ENCODE peak calls at places on chromosomes 5 and 9, in seven cellular contexts. One of them, this sample, is unnamed. For H3K9me3 and H3K4me1, the result is how much of the 10 kb centered on the place peaks cover.

GRCh38 chr5:132776077-132776931 is 735 bp downstream of the SEPTIN8 start:
- DNase-seq in CD8-positive, alpha-beta T cell: no peak
- DNase-seq in ovary: peak
- DNase-seq in neural progenitor cell: peak
- DNase-seq in sigmoid colon: peak
- DNase-seq in right cardiac atrium: peak
- DNase-seq in heart right ventricle: peak
- DNase-seq in this sample: peak

GRCh38 chr5:107875834-107876233 is 205.1 kb upstream of the EFNA5 start:
- DNase-seq in right cardiac atrium: no peak
- DNase-seq in heart right ventricle: no peak
- DNase-seq in ovary: no peak
- DNase-seq in sigmoid colon: peak
- DNase-seq in CD8-positive, alpha-beta T cell: no peak
- DNase-seq in neural progenitor cell: no peak
- DNase-seq in this sample: no peak

GRCh38 chr5:124040799-124041198 is 528.8 kb downstream of the CSNK1G3 start:
- DNase-seq in CD8-positive, alpha-beta T cell: no peak
- DNase-seq in sigmoid colon: no peak
- DNase-seq in heart right ventricle: peak
- DNase-seq in right cardiac atrium: no peak
- DNase-seq in neural progenitor cell: no peak
- DNase-seq in ovary: no peak
- DNase-seq in this sample: no peak

GRCh38 chr5:162603399-162603798 is 535.8 kb downstream of the GABRG2 start:
- DNase-seq in CD8-positive, alpha-beta T cell: no peak
- DNase-seq in right cardiac atrium: no peak
- DNase-seq in ovary: no peak
- DNase-seq in neural progenitor cell: peak
- DNase-seq in heart right ventricle: no peak
- DNase-seq in sigmoid colon: no peak
- DNase-seq in this sample: no peak

GRCh38 chr5:39072915-39073758 is 1.1 kb downstream of the RICTOR start:
- DNase-seq in sigmoid colon: no peak
- DNase-seq in right cardiac atrium: peak
- DNase-seq in ovary: no peak
- DNase-seq in CD8-positive, alpha-beta T cell: peak
- DNase-seq in heart right ventricle: peak
- DNase-seq in neural progenitor cell: peak
- DNase-seq in this sample: peak

GRCh38 chr5:10633271-10634049 is 69.6 kb downstream of the ANKRD33B start:
- DNase-seq in ovary: no peak
- DNase-seq in CD8-positive, alpha-beta T cell: peak
- DNase-seq in sigmoid colon: no peak
- DNase-seq in neural progenitor cell: no peak
- DNase-seq in heart right ventricle: no peak
- DNase-seq in right cardiac atrium: no peak
- DNase-seq in this sample: no peak

GRCh38 chr5:141783599-141784296 is 94.5 kb downstream of the PCDH1 start:
- DNase-seq in neural progenitor cell: peak
- DNase-seq in sigmoid colon: no peak
- DNase-seq in right cardiac atrium: no peak
- DNase-seq in heart right ventricle: no peak
- DNase-seq in ovary: no peak
- DNase-seq in CD8-positive, alpha-beta T cell: peak
- DNase-seq in this sample: no peak

GRCh38 chr9:95762322-95762721 is 113.2 kb upstream of the ERCC6L2 start:
- DNase-seq in right cardiac atrium: no peak
- DNase-seq in heart right ventricle: no peak
- DNase-seq in ovary: no peak
- DNase-seq in CD8-positive, alpha-beta T cell: no peak
- DNase-seq in neural progenitor cell: no peak
- DNase-seq in sigmoid colon: no peak
- DNase-seq in this sample: no peak

GRCh38 chr5:45521067-45521466 is 175.1 kb downstream of the HCN1 start:
- DNase-seq in right cardiac atrium: no peak
- DNase-seq in sigmoid colon: no peak
- DNase-seq in CD8-positive, alpha-beta T cell: no peak
- DNase-seq in ovary: no peak
- DNase-seq in heart right ventricle: peak
- DNase-seq in neural progenitor cell: peak
- DNase-seq in this sample: no peak

GRCh38 chr9:92978345-92978875 is 31.1 kb downstream of the FGD3 start:
- DNase-seq in sigmoid colon: no peak
- DNase-seq in heart right ventricle: no peak
- DNase-seq in right cardiac atrium: no peak
- DNase-seq in neural progenitor cell: no peak
- DNase-seq in ovary: no peak
- DNase-seq in CD8-positive, alpha-beta T cell: no peak
- DNase-seq in this sample: no peak
- H3K9me3 ChIP-seq in sigmoid colon: under half
- H3K9me3 ChIP-seq in heart right ventricle: under half
- H3K9me3 ChIP-seq in right cardiac atrium: under half
- H3K9me3 ChIP-seq in neural progenitor cell: under half
- H3K9me3 ChIP-seq in ovary: under half
- H3K9me3 ChIP-seq in CD8-positive, alpha-beta T cell: under half
- H3K9me3 ChIP-seq in this sample: under half

GRCh38 chr5:109307996-109308395 is 101.8 kb downstream of the PJA2 start:
- DNase-seq in heart right ventricle: no peak
- DNase-seq in right cardiac atrium: no peak
- DNase-seq in CD8-positive, alpha-beta T cell: no peak
- DNase-seq in sigmoid colon: no peak
- DNase-seq in ovary: no peak
- DNase-seq in neural progenitor cell: no peak
- DNase-seq in this sample: no peak
- H3K4me1 ChIP-seq in heart right ventricle: under half
- H3K4me1 ChIP-seq in right cardiac atrium: under half
- H3K4me1 ChIP-seq in CD8-positive, alpha-beta T cell: under half
- H3K4me1 ChIP-seq in sigmoid colon: under half
- H3K4me1 ChIP-seq in ovary: under half
- H3K4me1 ChIP-seq in neural progenitor cell: under half
- H3K4me1 ChIP-seq in this sample: under half

DNA sequence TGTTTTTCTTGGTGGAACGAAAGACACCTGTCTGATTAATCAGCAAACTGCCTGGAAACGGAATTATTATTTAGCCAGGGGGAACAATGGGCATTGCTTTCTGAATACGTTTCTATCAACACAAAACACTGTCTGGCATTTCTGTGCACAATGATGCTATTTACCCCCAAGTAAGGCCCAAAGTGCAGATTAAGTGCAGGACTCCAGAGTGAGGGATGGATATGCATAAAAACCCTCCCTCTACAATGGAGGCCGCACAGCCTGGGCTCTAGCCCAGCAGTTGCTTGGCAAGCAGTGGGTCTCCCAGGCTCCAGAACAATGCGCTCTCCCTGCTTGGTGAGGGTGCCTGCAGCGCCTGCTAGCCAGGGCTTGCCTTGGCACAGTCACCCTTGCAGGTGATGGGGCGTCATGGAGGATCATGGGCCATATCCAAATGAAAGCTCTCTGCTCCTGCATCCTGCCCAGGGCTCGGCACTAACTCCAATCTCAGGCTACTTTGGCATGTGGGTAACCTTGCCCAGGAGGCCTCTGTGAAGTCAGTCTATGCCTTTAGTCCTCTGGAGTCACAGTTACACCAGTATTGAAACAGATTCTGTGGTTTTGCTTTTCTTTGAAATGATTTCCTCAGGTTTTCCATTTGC is 11.5 kb upstream of the SPATA24 start:
- DNase-seq in CD8-positive, alpha-beta T cell: no peak
- DNase-seq in neural progenitor cell: no peak
- DNase-seq in ovary: no peak
- DNase-seq in right cardiac atrium: peak
- DNase-seq in sigmoid colon: peak
- DNase-seq in heart right ventricle: peak
- DNase-seq in this sample: no peak
- H3K4me3 ChIP-seq in CD8-positive, alpha-beta T cell: no peak
- H3K4me3 ChIP-seq in neural progenitor cell: no peak
- H3K4me3 ChIP-seq in ovary: no peak
- H3K4me3 ChIP-seq in right cardiac atrium: no peak
- H3K4me3 ChIP-seq in sigmoid colon: no peak
- H3K4me3 ChIP-seq in heart right ventricle: no peak
- H3K4me3 ChIP-seq in this sample: no peak

DNA sequence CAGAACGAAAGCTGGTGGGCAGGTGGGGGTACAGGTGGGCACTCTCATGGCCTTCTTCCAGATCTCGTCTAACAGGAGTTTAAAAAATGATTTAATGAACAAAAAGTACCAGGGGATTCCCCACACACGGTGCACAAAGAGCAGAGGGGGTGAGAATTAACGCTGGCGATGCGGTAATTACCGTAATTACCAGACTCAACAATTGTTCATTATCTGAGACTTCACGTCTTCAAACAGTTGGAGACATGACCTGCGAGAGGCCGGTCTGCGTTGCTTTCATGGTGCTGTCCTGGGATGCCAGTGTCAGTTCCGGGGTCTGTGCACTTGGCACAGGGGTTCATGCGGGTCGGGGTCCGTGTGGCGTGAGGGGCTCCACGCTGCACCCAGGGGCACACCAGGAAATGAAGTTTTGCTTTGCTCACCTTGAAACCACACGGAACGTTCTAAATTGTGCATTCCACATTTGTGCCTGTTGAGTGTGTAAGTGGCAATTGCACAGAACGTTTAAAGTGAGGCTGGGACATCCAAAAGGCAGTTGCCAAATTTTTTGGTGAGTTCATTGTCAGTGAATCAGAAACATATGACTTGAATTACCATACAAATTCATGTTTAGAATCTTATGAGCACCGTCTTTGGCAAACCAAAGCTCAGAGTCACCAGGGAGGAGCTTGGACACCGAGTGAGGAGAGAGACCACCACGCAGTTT is 256.4 kb upstream of the IRX1 start:
- DNase-seq in right cardiac atrium: no peak
- DNase-seq in ovary: no peak
- DNase-seq in heart right ventricle: no peak
- DNase-seq in neural progenitor cell: no peak
- DNase-seq in CD8-positive, alpha-beta T cell: no peak
- DNase-seq in sigmoid colon: peak
- DNase-seq in this sample: no peak
- H3K9me3 ChIP-seq in right cardiac atrium: under half
- H3K9me3 ChIP-seq in ovary: under half
- H3K9me3 ChIP-seq in heart right ventricle: under half
- H3K9me3 ChIP-seq in neural progenitor cell: under half
- H3K9me3 ChIP-seq in CD8-positive, alpha-beta T cell: under half
- H3K9me3 ChIP-seq in sigmoid colon: under half
- H3K9me3 ChIP-seq in this sample: under half

DNA sequence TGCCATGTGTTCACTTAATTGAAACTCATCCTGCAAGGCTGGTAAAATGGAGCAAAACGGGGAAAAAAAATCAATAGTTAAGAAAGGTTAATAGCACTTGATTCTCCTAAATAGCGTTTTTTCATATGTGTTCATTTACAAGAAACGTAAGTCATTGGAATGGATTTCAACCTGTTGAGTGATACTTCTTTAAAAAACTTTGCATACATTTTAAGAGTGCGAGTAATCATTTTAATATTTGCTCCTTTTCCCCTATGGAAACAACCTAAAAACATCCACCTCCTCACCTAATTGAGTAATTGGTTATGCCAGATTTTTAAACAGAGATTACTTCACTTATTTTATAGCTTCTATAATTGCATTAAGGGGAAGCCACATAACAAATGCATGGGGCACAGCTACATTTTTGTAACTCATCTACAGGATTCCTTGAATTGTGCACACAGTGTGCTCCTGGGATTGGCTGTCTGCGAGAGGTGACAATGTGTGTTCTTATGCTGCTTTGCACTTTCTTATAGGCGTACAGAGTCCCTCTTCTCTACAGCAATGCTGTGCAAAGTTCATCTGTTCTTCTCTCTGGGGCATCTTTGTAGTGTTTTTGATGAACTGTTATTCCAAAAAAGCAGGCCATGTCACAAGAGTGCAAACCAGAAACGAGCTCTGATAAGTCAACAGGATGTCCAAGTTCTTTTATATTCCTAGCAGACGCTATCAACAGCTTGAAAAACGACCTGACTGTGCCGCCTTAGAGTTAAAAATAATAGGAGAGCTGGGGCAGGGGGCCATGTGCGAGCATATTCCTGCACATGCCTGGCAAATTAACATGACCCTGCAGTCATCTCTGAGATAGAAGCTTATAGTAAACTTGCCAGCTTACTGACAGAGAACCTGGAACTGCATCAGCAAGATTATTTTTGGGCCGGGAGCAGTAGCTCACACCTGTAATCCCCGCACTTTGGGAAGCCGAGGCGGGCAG is 117.9 kb downstream of the GOLPH3 start:
- DNase-seq in right cardiac atrium: no peak
- DNase-seq in neural progenitor cell: no peak
- DNase-seq in CD8-positive, alpha-beta T cell: no peak
- DNase-seq in ovary: no peak
- DNase-seq in sigmoid colon: no peak
- DNase-seq in heart right ventricle: no peak
- DNase-seq in this sample: no peak
- H3K4me1 ChIP-seq in right cardiac atrium: under half
- H3K4me1 ChIP-seq in neural progenitor cell: under half
- H3K4me1 ChIP-seq in CD8-positive, alpha-beta T cell: under half
- H3K4me1 ChIP-seq in ovary: under half
- H3K4me1 ChIP-seq in sigmoid colon: under half
- H3K4me1 ChIP-seq in heart right ventricle: under half
- H3K4me1 ChIP-seq in this sample: under half

GRCh38 chr9:36818242-36818938 is 215.7 kb downstream of the PAX5 start:
- DNase-seq in right cardiac atrium: peak
- DNase-seq in heart right ventricle: peak
- DNase-seq in CD8-positive, alpha-beta T cell: no peak
- DNase-seq in ovary: no peak
- DNase-seq in neural progenitor cell: peak
- DNase-seq in sigmoid colon: peak
- DNase-seq in this sample: no peak
- H3K4me3 ChIP-seq in right cardiac atrium: peak
- H3K4me3 ChIP-seq in heart right ventricle: peak
- H3K4me3 ChIP-seq in CD8-positive, alpha-beta T cell: no peak
- H3K4me3 ChIP-seq in ovary: peak
- H3K4me3 ChIP-seq in neural progenitor cell: no peak
- H3K4me3 ChIP-seq in sigmoid colon: peak
- H3K4me3 ChIP-seq in this sample: no peak

GRCh38 chr9:112861155-112861554 is 29.5 kb downstream of the SLC46A2 start:
- DNase-seq in neural progenitor cell: no peak
- DNase-seq in heart right ventricle: no peak
- DNase-seq in CD8-positive, alpha-beta T cell: no peak
- DNase-seq in ovary: no peak
- DNase-seq in right cardiac atrium: no peak
- DNase-seq in sigmoid colon: no peak
- DNase-seq in this sample: no peak
- H3K9me3 ChIP-seq in neural progenitor cell: under half
- H3K9me3 ChIP-seq in heart right ventricle: under half
- H3K9me3 ChIP-seq in CD8-positive, alpha-beta T cell: under half
- H3K9me3 ChIP-seq in ovary: under half
- H3K9me3 ChIP-seq in right cardiac atrium: under half
- H3K9me3 ChIP-seq in sigmoid colon: under half
- H3K9me3 ChIP-seq in this sample: under half

This sample was measured in mucosa of descending colon.